ENCODE peak calls at places on chromosome 10, in eight cellular contexts. One of them, this sample, is unnamed.
A peak's percentile ranks its signal among the peaks of the same experiment; 100 is the strongest.

GRCh38 chr10:25699631-25700030 is 234.4 kb upstream of the MYO3A start:
- DNase-seq in T-helper 9 cell: no peak
- DNase-seq in NCI-H1092: no peak
- DNase-seq in stimulated activated CD8-positive, alpha-beta memory T cell treated with anti-CD3 and anti-CD28 coated beads, Interleukin-4, amount 100 ng/mL, for 1 hour: no peak
- DNase-seq in naive thymus-derived CD4-positive, alpha-beta T cell: no peak
- DNase-seq in head of caudate nucleus: peak; percentile 27
- DNase-seq in MV-4-11: no peak
- DNase-seq in AG20443: no peak
- DNase-seq in this sample: no peak

GRCh38 chr10:113108180-113108835 is 158.3 kb downstream of the TCF7L2 start:
- DNase-seq in naive thymus-derived CD4-positive, alpha-beta T cell: no peak
- DNase-seq in AG20443: no peak
- DNase-seq in head of caudate nucleus: peak; percentile 87
- DNase-seq in stimulated activated CD8-positive, alpha-beta memory T cell treated with anti-CD3 and anti-CD28 coated beads, Interleukin-4, amount 100 ng/mL, for 1 hour: no peak
- DNase-seq in MV-4-11: no peak
- DNase-seq in T-helper 9 cell: peak; percentile 9
- DNase-seq in NCI-H1092: no peak
- DNase-seq in this sample: no peak

GRCh38 chr10:97278491-97278989 is 13.9 kb downstream of the ARHGAP19 start:
- DNase-seq in AG20443: peak; percentile 76
- DNase-seq in NCI-H1092: peak; percentile 8
- DNase-seq in head of caudate nucleus: no peak
- DNase-seq in stimulated activated CD8-positive, alpha-beta memory T cell treated with anti-CD3 and anti-CD28 coated beads, Interleukin-4, amount 100 ng/mL, for 1 hour: no peak
- DNase-seq in MV-4-11: peak; percentile 69
- DNase-seq in T-helper 9 cell: no peak
- DNase-seq in naive thymus-derived CD4-positive, alpha-beta T cell: peak; percentile 55
- DNase-seq in this sample: peak; percentile 57

GRCh38 chr10:34801066-34801738 is 13.9 kb downstream of the PARD3 start:
- DNase-seq in T-helper 9 cell: no peak
- DNase-seq in naive thymus-derived CD4-positive, alpha-beta T cell: no peak
- DNase-seq in head of caudate nucleus: no peak
- DNase-seq in MV-4-11: no peak
- DNase-seq in AG20443: no peak
- DNase-seq in stimulated activated CD8-positive, alpha-beta memory T cell treated with anti-CD3 and anti-CD28 coated beads, Interleukin-4, amount 100 ng/mL, for 1 hour: no peak
- DNase-seq in NCI-H1092: no peak
- DNase-seq in this sample: no peak

GRCh38 chr10:32332299-32332750 is 14.6 kb downstream of the EPC1 start:
- DNase-seq in NCI-H1092: no peak
- DNase-seq in AG20443: peak; percentile 20
- DNase-seq in MV-4-11: no peak
- DNase-seq in naive thymus-derived CD4-positive, alpha-beta T cell: peak; percentile 59
- DNase-seq in stimulated activated CD8-positive, alpha-beta memory T cell treated with anti-CD3 and anti-CD28 coated beads, Interleukin-4, amount 100 ng/mL, for 1 hour: peak; percentile 46
- DNase-seq in T-helper 9 cell: peak; percentile 55
- DNase-seq in head of caudate nucleus: peak; percentile 58
- DNase-seq in this sample: no peak

GRCh38 chr10:24901686-24902399 is 50.6 kb downstream of the PRTFDC1 start:
- DNase-seq in head of caudate nucleus: peak; percentile 83
- DNase-seq in MV-4-11: peak; percentile 75
- DNase-seq in T-helper 9 cell: no peak
- DNase-seq in NCI-H1092: no peak
- DNase-seq in AG20443: peak; percentile 90
- DNase-seq in stimulated activated CD8-positive, alpha-beta memory T cell treated with anti-CD3 and anti-CD28 coated beads, Interleukin-4, amount 100 ng/mL, for 1 hour: no peak
- DNase-seq in naive thymus-derived CD4-positive, alpha-beta T cell: no peak
- DNase-seq in this sample: peak; percentile 76

GRCh38 chr10:49275896-49276295 is 23.1 kb upstream of the C10orf71 start:
- DNase-seq in naive thymus-derived CD4-positive, alpha-beta T cell: no peak
- DNase-seq in T-helper 9 cell: no peak
- DNase-seq in stimulated activated CD8-positive, alpha-beta memory T cell treated with anti-CD3 and anti-CD28 coated beads, Interleukin-4, amount 100 ng/mL, for 1 hour: no peak
- DNase-seq in head of caudate nucleus: no peak
- DNase-seq in NCI-H1092: no peak
- DNase-seq in AG20443: no peak
- DNase-seq in MV-4-11: no peak
- DNase-seq in this sample: no peak

GRCh38 chr10:73110345-73110849 is at the start of gene NUDT13:
- DNase-seq in head of caudate nucleus: peak; percentile 91
- DNase-seq in T-helper 9 cell: peak; percentile 16
- DNase-seq in AG20443: peak; percentile 77
- DNase-seq in naive thymus-derived CD4-positive, alpha-beta T cell: peak; percentile 42
- DNase-seq in NCI-H1092: no peak
- DNase-seq in stimulated activated CD8-positive, alpha-beta memory T cell treated with anti-CD3 and anti-CD28 coated beads, Interleukin-4, amount 100 ng/mL, for 1 hour: peak; percentile 3
- DNase-seq in MV-4-11: peak; percentile 92
- DNase-seq in this sample: peak; percentile 67

This sample was measured in AG08396.